ENCODE peak calls at places on chromosomes 3 and 15, in nine cellular contexts. O is gastrocnemius medialis, W is MM.1S, U is sigmoid colon, J is fibroblast of pulmonary artery, T is heart right ventricle, L is H7, Z is fibroblast of lung, R is mucosa of descending colon. F is an unnamed sample.

GRCh38 chr3:98702166-98702565 is 61.0 kb upstream of the ST3GAL6 start:
- DNase-seq in O (no peak), W (no peak), U (no peak), J (peak), T (no peak), L (no peak), Z (no peak), R (no peak), F (no peak)

GRCh38 chr15:31148622-31149505 is 47.3 kb upstream of the TRPM1 start:
- DNase-seq in O (no peak), W (no peak), U (no peak), J (no peak), T (no peak), L (peak), Z (no peak), R (no peak), F (no peak)

GRCh38 chr3:48187579-48188265 is 495 bp downstream of the CDC25A start:
- DNase-seq in O (peak), W (peak), U (no peak), J (peak), T (peak), L (peak), Z (peak), R (no peak), F (peak)

GRCh38 chr3:170867143-170867542 is 2.9 kb downstream of the RPL22L1 start:
- DNase-seq in O (no peak), W (no peak), U (no peak), J (no peak), T (no peak), L (no peak), Z (no peak), R (no peak), F (no peak)

GRCh38 chr15:52440414-52440813 is 88.3 kb downstream of the MYO5A start:
- DNase-seq in O (peak), W (no peak), U (no peak), J (no peak), T (no peak), L (no peak), Z (no peak), R (no peak), F (peak)

GRCh38 chr3:159947220-159947619 is 41.4 kb upstream of the IL12A start:
- DNase-seq in O (no peak), W (no peak), U (no peak), J (peak), T (no peak), L (no peak), Z (peak), R (no peak), F (no peak)

GRCh38 chr3:105284876-105285275 is 81.8 kb upstream of the ALCAM start:
- DNase-seq in O (no peak), W (no peak), U (no peak), J (no peak), T (no peak), L (no peak), Z (no peak), R (no peak), F (no peak)

GRCh38 chr15:58179741-58180381 is 41.7 kb downstream of the AQP9 start:
- DNase-seq in O (no peak), W (no peak), U (no peak), J (peak), T (no peak), L (no peak), Z (no peak), R (no peak), F (no peak)

GRCh38 chr3:30650348-30650995 is 44.1 kb downstream of the TGFBR2 start:
- DNase-seq in O (no peak), W (no peak), U (no peak), J (no peak), T (no peak), L (no peak), Z (no peak), R (no peak), F (no peak)

GRCh38 chr3:55494976-55495375 is 7.9 kb upstream of the WNT5A start:
- DNase-seq in O (no peak), W (no peak), U (no peak), J (no peak), T (no peak), L (no peak), Z (no peak), R (no peak), F (no peak)

GRCh38 chr3:7396534-7396933 is 535.6 kb downstream of the GRM7 start:
- DNase-seq in O (no peak), W (no peak), U (no peak), J (no peak), T (no peak), L (no peak), Z (no peak), R (no peak), F (no peak)

GRCh38 chr3:13884851-13885703 is 5.2 kb upstream of the WNT7A start:
- DNase-seq in O (no peak), W (peak), U (peak), J (peak), T (no peak), L (peak), Z (no peak), R (no peak), F (no peak)

GRCh38 chr3:73327052-73327451 is 265.6 kb downstream of the EBLN2 start:
- DNase-seq in O (no peak), W (no peak), U (no peak), J (no peak), T (no peak), L (no peak), Z (no peak), R (no peak), F (no peak)

GRCh38 chr3:187044206-187044605 is 95.1 kb downstream of the RPL39L start:
- DNase-seq in O (no peak), W (peak), U (no peak), J (no peak), T (no peak), L (no peak), Z (no peak), R (no peak), F (no peak)

GRCh38 chr3:162769559-162769958 is 1273.0 kb downstream of the OTOL1 start:
- DNase-seq in O (no peak), W (no peak), U (no peak), J (peak), T (no peak), L (no peak), Z (no peak), R (no peak), F (no peak)

GRCh38 chr3:73600293-73600938 is 24.3 kb downstream of the PDZRN3 start:
- DNase-seq in O (no peak), W (no peak), U (no peak), J (peak), T (no peak), L (no peak), Z (peak), R (no peak), F (no peak)

GRCh38 chr3:31532587-31533168 is at the start of gene STT3B:
- DNase-seq in O (peak), W (peak), U (peak), J (peak), T (peak), L (peak), Z (peak), R (peak), F (peak)

GRCh38 chr15:89998141-89998661 is 2.9 kb upstream of the ZNF710 start:
- DNase-seq in O (no peak), W (no peak), U (no peak), J (peak), T (no peak), L (peak), Z (peak), R (no peak), F (no peak)

GRCh38 chr15:23647421-23648375 is at the start of gene MAGEL2:
- DNase-seq in O (no peak), W (no peak), U (no peak), J (peak), T (no peak), L (peak), Z (no peak), R (peak), F (peak)

GRCh38 chr15:81337713-81338157 is 13.8 kb upstream of the STARD5 start:
- DNase-seq in O (no peak), W (no peak), U (no peak), J (peak), T (no peak), L (no peak), Z (no peak), R (no peak), F (no peak)

GRCh38 chr15:63939531-63940130 is 105.9 kb upstream of the HERC1 start:
- DNase-seq in O (peak), W (no peak), U (peak), J (peak), T (peak), L (no peak), Z (peak), R (no peak), F (peak)

GRCh38 chr15:25422021-25422420 is 16.8 kb downstream of the UBE3A start:
- DNase-seq in O (no peak), W (no peak), U (no peak), J (no peak), T (no peak), L (no peak), Z (peak), R (no peak), F (no peak)

GRCh38 chr15:26985050-26985449 is 14.1 kb downstream of the GABRG3 start:
- DNase-seq in O (no peak), W (no peak), U (no peak), J (no peak), T (no peak), L (no peak), Z (no peak), R (no peak), F (no peak)

GRCh38 chr15:40493089-40493840 is 22.5 kb downstream of the CHST14 start:
- DNase-seq in O (no peak), W (peak), U (no peak), J (no peak), T (no peak), L (no peak), Z (no peak), R (no peak), F (no peak)

GRCh38 chr3:70387889-70388288 is 75.5 kb upstream of the MDFIC2 start:
- DNase-seq in O (no peak), W (no peak), U (no peak), J (no peak), T (no peak), L (no peak), Z (no peak), R (no peak), F (no peak)

GRCh38 chr15:82570721-82571519 is 30.7 kb upstream of the RPS17 start:
- DNase-seq in O (no peak), W (no peak), U (peak), J (no peak), T (no peak), L (peak), Z (peak), R (no peak), F (no peak)

GRCh38 chr3:139546772-139547171 is 7.2 kb upstream of the RBP1 start:
- DNase-seq in O (no peak), W (no peak), U (no peak), J (no peak), T (no peak), L (no peak), Z (no peak), R (no peak), F (no peak)

GRCh38 chr3:66394261-66395249 is 106.3 kb downstream of the LRIG1 start:
- DNase-seq in O (no peak), W (no peak), U (peak), J (peak), T (no peak), L (no peak), Z (no peak), R (no peak), F (peak)

GRCh38 chr3:72082121-72082715 is 297.3 kb upstream of the PROK2 start:
- DNase-seq in O (no peak), W (peak), U (no peak), J (peak), T (no peak), L (no peak), Z (no peak), R (no peak), F (no peak)

GRCh38 chr15:88487176-88487795 is 19.8 kb downstream of the MRPS11 start:
- DNase-seq in O (no peak), W (no peak), U (no peak), J (no peak), T (no peak), L (peak), Z (no peak), R (no peak), F (no peak)

GRCh38 chr3:9441501-9442221 is 44.2 kb downstream of the SETD5 start:
- DNase-seq in O (no peak), W (no peak), U (no peak), J (no peak), T (no peak), L (no peak), Z (no peak), R (no peak), F (no peak)

GRCh38 chr3:178907081-178907480 is 164.5 kb downstream of the ZMAT3 start:
- DNase-seq in O (no peak), W (no peak), U (no peak), J (no peak), T (no peak), L (no peak), Z (no peak), R (no peak), F (no peak)

GRCh38 chr15:75225951-75226732 is 24.5 kb downstream of the C15orf39 start:
- DNase-seq in O (no peak), W (no peak), U (no peak), J (no peak), T (no peak), L (peak), Z (no peak), R (peak), F (peak)

GRCh38 chr15:34820110-34820509 is 24.8 kb upstream of the ACTC1 start:
- DNase-seq in O (no peak), W (no peak), U (no peak), J (no peak), T (no peak), L (no peak), Z (no peak), R (no peak), F (no peak)

GRCh38 chr3:14248849-14249523 is 70.4 kb downstream of the LSM3 start:
- DNase-seq in O (peak), W (no peak), U (no peak), J (no peak), T (no peak), L (no peak), Z (no peak), R (no peak), F (peak)

DNA sequence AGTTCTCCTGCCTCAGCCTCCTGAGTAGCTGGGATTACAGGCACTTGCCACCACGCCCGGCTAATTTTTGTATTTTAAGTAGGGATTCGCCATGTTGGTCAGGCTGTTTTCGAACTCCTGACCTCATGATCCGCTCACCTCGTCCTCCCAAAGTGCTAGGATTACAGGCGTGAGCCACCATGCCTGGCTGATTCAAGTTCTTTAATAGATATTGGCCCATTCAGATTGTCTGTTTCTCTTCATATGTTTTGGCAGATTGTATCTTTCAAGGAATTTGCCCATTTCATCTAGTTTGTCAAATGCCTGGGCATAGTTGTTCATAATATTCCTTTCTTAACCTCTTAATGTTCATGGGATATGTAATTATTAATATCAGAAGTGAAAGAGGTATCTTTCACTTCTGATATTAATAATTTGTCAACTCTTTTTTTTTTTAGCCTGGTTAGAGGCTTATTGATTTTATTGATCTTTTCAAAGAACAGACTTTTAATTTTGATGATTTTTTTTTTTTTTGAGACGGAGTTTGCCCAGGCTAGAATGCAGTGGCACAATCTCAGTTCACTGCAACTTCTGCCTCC is 40.2 kb upstream of the ZFAND6 start:
- DNase-seq in O (no peak), W (no peak), U (peak), J (no peak), T (no peak), L (no peak), Z (no peak), R (no peak), F (no peak)
- H3K4me3 ChIP-seq in O (no peak), W (no peak), U (no peak), J (no peak), T (no peak), L (no peak), Z (no peak), R (no peak), F (no peak)

GRCh38 chr3:196502775-196503181 is 790 bp downstream of the RNF168 start:
- DNase-seq in O (peak), W (peak), U (peak), J (peak), T (peak), L (peak), Z (peak), R (peak), F (peak)

GRCh38 chr3:196499807-196500524 is 3.6 kb downstream of the RNF168 start:
- DNase-seq in O (no peak), W (no peak), U (no peak), J (no peak), T (no peak), L (no peak), Z (no peak), R (no peak), F (no peak)

GRCh38 chr3:196506687-196507086 is 3.1 kb upstream of the RNF168 start:
- DNase-seq in O (no peak), W (no peak), U (no peak), J (no peak), T (no peak), L (no peak), Z (no peak), R (no peak), F (no peak)

GRCh38 chr3:196501316-196502064 is 2.1 kb downstream of the RNF168 start:
- DNase-seq in O (no peak), W (peak), U (no peak), J (peak), T (no peak), L (no peak), Z (peak), R (no peak), F (no peak)

GRCh38 chr3:196504556-196504955 is 988 bp upstream of the RNF168 start:
- DNase-seq in O (no peak), W (no peak), U (no peak), J (no peak), T (no peak), L (no peak), Z (no peak), R (no peak), F (no peak)
- H3K4me3 ChIP-seq in O (peak), W (no peak), U (no peak), J (no peak), T (no peak), L (no peak), Z (no peak), R (no peak), F (no peak)

GRCh38 chr3:42653560-42654330 is at the start of gene ZBTB47:
- DNase-seq in O (peak), W (no peak), U (peak), J (peak), T (peak), L (peak), Z (peak), R (peak), F (peak)

GRCh38 chr3:42652611-42653302 is 740 bp upstream of the ZBTB47 start:
- DNase-seq in O (peak), W (no peak), U (peak), J (peak), T (peak), L (peak), Z (peak), R (peak), F (peak)

GRCh38 chr3:42652251-42652610 is 1.3 kb upstream of the ZBTB47 start:
- DNase-seq in O (no peak), W (no peak), U (no peak), J (no peak), T (no peak), L (no peak), Z (peak), R (no peak), F (no peak)

GRCh38 chr3:42654331-42655201 is 1.1 kb downstream of the ZBTB47 start:
- DNase-seq in O (peak), W (no peak), U (peak), J (peak), T (peak), L (peak), Z (peak), R (peak), F (peak)

GRCh38 chr3:42653303-42653559 is 266 bp upstream of the ZBTB47 start:
- DNase-seq in O (no peak), W (no peak), U (no peak), J (no peak), T (no peak), L (no peak), Z (no peak), R (no peak), F (no peak)
- H3K4me3 ChIP-seq in O (peak), W (no peak), U (peak), J (peak), T (peak), L (peak), Z (peak), R (no peak), F (peak)

GRCh38 chr3:183816681-183817080 is 8.7 kb downstream of the MAP6D1 start:
- DNase-seq in O (no peak), W (no peak), U (no peak), J (no peak), T (no peak), L (no peak), Z (no peak), R (no peak), F (no peak)

GRCh38 chr3:183815951-183816475 is 9.4 kb downstream of the MAP6D1 start:
- DNase-seq in O (no peak), W (peak), U (no peak), J (no peak), T (no peak), L (peak), Z (no peak), R (no peak), F (no peak)

GRCh38 chr3:183818041-183818620 is 7.2 kb downstream of the MAP6D1 start:
- DNase-seq in O (no peak), W (no peak), U (no peak), J (no peak), T (no peak), L (peak), Z (no peak), R (no peak), F (no peak)

GRCh38 chr3:183817639-183818038 is 7.7 kb downstream of the MAP6D1 start:
- DNase-seq in O (no peak), W (no peak), U (no peak), J (no peak), T (no peak), L (peak), Z (no peak), R (no peak), F (no peak)

GRCh38 chr3:183817111-183817510 is 8.3 kb downstream of the MAP6D1 start:
- DNase-seq in O (no peak), W (no peak), U (no peak), J (no peak), T (no peak), L (peak), Z (no peak), R (no peak), F (no peak)
- H3K4me3 ChIP-seq in O (no peak), W (no peak), U (no peak), J (no peak), T (no peak), L (no peak), Z (no peak), R (no peak), F (no peak)